ENCODE peak calls at places on chromosomes 12 and 14, in ten cellular contexts. X is K562, F is lung, B is cardiac muscle cell, I is lower lobe of right lung, T is thoracic aorta, Z is PC-3, N is body of pancreas, K is Panc1, E is osteoblast. H is an unnamed sample. For H3K36me3, the result is how much of the 10 kb centered on the place peaks cover.

GRCh38 chr14:61153436-61153835 is 127.7 kb downstream of the TMEM30B start:
- DNase-seq in X (no peak), F (no peak), B (peak), I (no peak), T (no peak), Z (no peak), N (no peak), K (no peak), E (no peak), H (no peak)

GRCh38 chr12:132439333-132439904 is 50.5 kb upstream of the FBRSL1 start:
- DNase-seq in X (no peak), F (no peak), B (no peak), I (no peak), T (no peak), Z (no peak), N (no peak), K (no peak), E (no peak), H (no peak)

GRCh38 chr12:23493690-23494101 is 455.8 kb downstream of the SOX5 start:
- DNase-seq in X (no peak), F (no peak), B (no peak), I (no peak), T (no peak), Z (no peak), N (no peak), K (no peak), E (peak), H (no peak)

GRCh38 chr12:20376984-20377383 is 8.6 kb downstream of the PDE3A start:
- DNase-seq in X (no peak), F (no peak), B (no peak), I (no peak), T (no peak), Z (peak), N (no peak), K (no peak), E (no peak), H (peak)

GRCh38 chr14:64910847-64911495 is 3.3 kb upstream of the CHURC1 start:
- DNase-seq in X (no peak), F (no peak), B (peak), I (no peak), T (no peak), Z (peak), N (no peak), K (no peak), E (no peak), H (peak)

GRCh38 chr14:104117341-104118005 is 20.9 kb upstream of the KIF26A start:
- DNase-seq in X (no peak), F (no peak), B (no peak), I (peak), T (no peak), Z (no peak), N (no peak), K (no peak), E (peak), H (no peak)

GRCh38 chr14:49957089-49957852 is 64.4 kb downstream of the ARF6 start:
- DNase-seq in X (no peak), F (no peak), B (no peak), I (no peak), T (no peak), Z (no peak), N (no peak), K (no peak), E (peak), H (no peak)

GRCh38 chr14:52829527-52829926 is 38.1 kb upstream of the GNPNAT1 start:
- DNase-seq in X (no peak), F (no peak), B (no peak), I (no peak), T (no peak), Z (no peak), N (no peak), K (no peak), E (no peak), H (no peak)

GRCh38 chr14:60487211-60487610 is 1.3 kb upstream of the C14orf39 start:
- DNase-seq in X (no peak), F (no peak), B (no peak), I (no peak), T (no peak), Z (no peak), N (no peak), K (no peak), E (no peak), H (no peak)

GRCh38 chr14:95265106-95266094 is 54.3 kb downstream of the CLMN start:
- DNase-seq in X (no peak), F (peak), B (no peak), I (no peak), T (peak), Z (peak), N (peak), K (peak), E (peak), H (peak)

GRCh38 chr14:81206115-81206514 is 14.6 kb downstream of the GTF2A1 start:
- DNase-seq in X (no peak), F (no peak), B (no peak), I (no peak), T (no peak), Z (peak), N (no peak), K (peak), E (no peak), H (peak)

GRCh38 chr14:81208489-81208888 is 12.3 kb downstream of the GTF2A1 start:
- DNase-seq in X (no peak), F (no peak), B (no peak), I (peak), T (no peak), Z (no peak), N (peak), K (no peak), E (no peak), H (no peak)

GRCh38 chr14:81209187-81209836 is 11.4 kb downstream of the GTF2A1 start:
- DNase-seq in X (no peak), F (no peak), B (no peak), I (no peak), T (no peak), Z (no peak), N (peak), K (no peak), E (no peak), H (peak)

DNA sequence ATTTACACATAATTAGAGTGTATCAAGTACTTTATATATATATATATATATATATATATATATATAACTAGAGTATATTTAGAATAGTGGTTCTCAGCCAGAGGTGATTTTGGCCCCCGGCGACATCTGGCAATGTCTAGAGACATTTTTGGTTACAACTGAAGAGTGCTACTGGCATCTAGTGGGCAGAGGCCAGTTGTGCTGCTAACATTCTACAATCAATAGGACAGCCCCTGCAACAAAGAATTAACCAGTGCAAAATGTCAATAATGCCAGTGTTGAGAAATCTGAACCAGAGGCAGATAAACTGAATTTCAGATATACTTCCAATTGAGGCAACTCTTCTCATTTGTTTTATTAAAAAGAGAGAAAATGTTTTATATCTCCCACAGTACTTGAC is 8.9 kb downstream of the GTF2A1 start:
- DNase-seq in X (no peak), F (no peak), B (peak), I (no peak), T (no peak), Z (peak), N (peak), K (no peak), E (no peak), H (peak)
- TF ChIP-seq CTCF in X (no peak), F (peak), B (peak), I (peak), T (peak), Z (peak), N (peak), K (no peak), E (peak), H (peak)

GRCh38 chr12:31797230-31797872 is 68.5 kb upstream of the AMN1 start:
- DNase-seq in X (no peak), F (no peak), B (no peak), I (no peak), T (no peak), Z (no peak), N (no peak), K (no peak), E (no peak), H (no peak)
- H3K27ac ChIP-seq in X (no peak), F (no peak), B (no peak), I (no peak), T (no peak), Z (no peak), N (no peak), K (no peak), E (no peak), H (no peak)

GRCh38 chr12:28958553-28959195 is 190.4 kb upstream of the FAR2 start:
- DNase-seq in X (no peak), F (no peak), B (no peak), I (no peak), T (no peak), Z (peak), N (no peak), K (no peak), E (peak), H (peak)

GRCh38 chr12:28966049-28966778 is 182.9 kb upstream of the FAR2 start:
- DNase-seq in X (no peak), F (peak), B (no peak), I (peak), T (no peak), Z (no peak), N (peak), K (no peak), E (peak), H (no peak)

GRCh38 chr12:28967426-28967825 is 181.7 kb upstream of the FAR2 start:
- DNase-seq in X (no peak), F (no peak), B (no peak), I (no peak), T (no peak), Z (no peak), N (no peak), K (no peak), E (no peak), H (no peak)

GRCh38 chr12:28961948-28962384 is 187.1 kb upstream of the FAR2 start:
- DNase-seq in X (no peak), F (no peak), B (no peak), I (no peak), T (no peak), Z (peak), N (no peak), K (no peak), E (peak), H (no peak)

DNA sequence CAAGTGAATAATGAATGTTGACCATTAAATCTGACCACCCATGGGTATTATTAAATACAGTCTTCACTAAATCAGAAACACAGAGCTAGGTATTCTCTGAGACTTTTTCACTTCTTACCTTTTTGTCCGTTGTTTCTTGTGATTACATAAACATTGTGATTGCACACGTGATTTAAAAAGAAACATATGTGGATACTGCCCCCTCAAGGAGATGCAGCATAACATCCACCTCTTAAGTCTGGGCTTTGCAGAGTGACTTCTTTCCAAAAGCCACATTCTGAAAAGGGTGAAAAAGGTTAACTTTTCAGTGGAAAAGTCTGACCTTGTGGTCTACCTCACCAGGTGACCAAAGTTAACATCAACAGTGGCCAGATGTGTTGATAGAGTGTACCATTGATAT is 185.5 kb upstream of the FAR2 start:
- DNase-seq in X (no peak), F (no peak), B (no peak), I (no peak), T (no peak), Z (peak), N (no peak), K (no peak), E (peak), H (no peak)
- H3K36me3 ChIP-seq in X (under half), F (under half), B (under half), I (under half), T (under half), Z (under half), N (under half), K (under half), E (under half), H (under half)

DNA sequence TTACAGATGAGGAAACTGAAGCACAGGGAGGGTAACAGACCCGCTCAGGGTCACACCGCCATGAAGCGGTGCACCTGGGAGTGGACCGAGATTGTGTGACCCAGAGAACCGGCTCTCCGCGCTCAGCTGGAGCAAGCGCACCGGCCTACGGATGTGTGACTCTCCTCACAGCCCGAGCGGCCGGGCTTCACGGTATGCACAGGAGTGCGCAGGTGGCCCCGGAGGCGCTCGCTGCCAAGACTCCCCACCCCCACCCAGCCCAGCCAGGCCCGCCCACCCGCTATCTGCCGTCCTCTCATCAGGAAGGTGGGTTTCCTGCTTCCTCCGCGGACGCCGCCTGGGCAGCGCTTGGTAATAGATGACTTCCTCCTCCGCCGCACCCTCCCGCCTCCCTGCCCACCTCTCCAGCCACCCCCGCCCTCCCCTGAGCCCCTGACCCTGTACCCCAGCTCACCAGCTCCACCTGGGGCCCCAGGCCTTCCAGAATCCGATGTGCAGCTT is 110.7 kb downstream of the NCOR2 start:
- DNase-seq in X (no peak), F (peak), B (no peak), I (peak), T (no peak), Z (no peak), N (no peak), K (no peak), E (no peak), H (no peak)
- TF ChIP-seq CTCF in X (no peak), F (no peak), B (no peak), I (no peak), T (no peak), Z (no peak), N (no peak), K (no peak), E (no peak), H (no peak)

DNA sequence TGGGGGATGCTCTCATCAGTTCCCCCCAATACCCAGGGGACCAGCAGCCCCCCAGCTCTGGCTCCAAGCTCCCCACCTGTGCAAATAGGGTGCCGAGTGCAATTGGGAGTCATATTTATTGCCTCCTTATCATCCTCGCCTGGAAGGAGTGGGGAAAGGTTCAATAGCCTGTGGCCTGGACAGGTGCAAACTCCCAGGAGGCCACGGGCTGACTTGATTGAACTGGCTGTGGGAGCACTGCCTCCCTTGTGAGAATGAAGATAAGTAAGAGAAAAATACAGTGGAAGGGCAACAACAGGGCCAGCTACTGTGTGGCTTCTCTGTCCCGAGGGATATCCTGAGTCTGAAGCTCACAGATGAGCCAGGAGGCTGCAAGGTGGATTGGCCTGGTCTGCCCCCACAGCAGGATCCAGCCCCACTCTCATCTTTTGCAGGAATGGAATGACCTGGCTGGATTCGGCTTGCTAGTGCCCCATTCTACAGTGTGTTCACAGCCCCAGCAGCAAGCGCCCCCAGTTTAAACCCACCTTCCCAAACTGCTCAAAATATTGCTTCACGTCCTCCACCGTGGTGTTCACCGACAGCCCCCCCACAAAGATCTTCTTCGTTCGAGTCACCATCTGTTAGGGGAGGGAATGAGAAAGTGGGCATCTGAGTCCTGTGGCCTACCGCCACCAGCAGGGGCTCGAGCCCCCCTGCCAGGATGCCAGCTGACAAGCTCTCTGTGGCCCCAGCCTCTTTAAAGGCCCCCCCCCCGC is 6.3 kb downstream of the MSI1 start:
- DNase-seq in X (no peak), F (no peak), B (no peak), I (no peak), T (no peak), Z (no peak), N (no peak), K (no peak), E (no peak), H (no peak)
- H3K27ac ChIP-seq in X (no peak), F (no peak), B (peak), I (no peak), T (no peak), Z (no peak), N (no peak), K (no peak), E (no peak), H (no peak)

H was measured in brain microvascular endothelial cell.